ENCODE peak calls at places on chromosomes 2 and 18, in five cellular contexts. A, K, F, C and Q are unnamed samples.
A peak's percentile ranks its signal among the peaks of the same experiment; 100 is the strongest.

GRCh38 chr2:215401896-215402379 is 33.9 kb downstream of the FN1 start:
- DNase-seq in A (no peak), K (no peak), F (no peak), C (no peak), Q (no peak)

GRCh38 chr2:85750509-85751299 is 3.1 kb upstream of the ATOH8 start:
- DNase-seq in A (peak; percentile 38), K (peak; percentile 36), F (peak; percentile 62), C (peak; percentile 27), Q (no peak)

GRCh38 chr2:73890301-73891092 is 2.3 kb upstream of the ACTG2 start:
- DNase-seq in A (no peak), K (no peak), F (no peak), C (no peak), Q (no peak)

GRCh38 chr18:29496276-29496675 is 1319.3 kb upstream of the CDH2 start:
- DNase-seq in A (no peak), K (no peak), F (no peak), C (no peak), Q (no peak)

GRCh38 chr18:58407649-58408407 is 221.1 kb downstream of the ALPK2 start:
- DNase-seq in A (no peak), K (no peak), F (no peak), C (no peak), Q (no peak)

GRCh38 chr2:34670482-34670881 is 1071.4 kb upstream of the FAM98A start:
- DNase-seq in A (no peak), K (no peak), F (no peak), C (no peak), Q (no peak)

GRCh38 chr18:79513381-79514081 is 117.8 kb downstream of the NFATC1 start:
- DNase-seq in A (no peak), K (no peak), F (no peak), C (no peak), Q (no peak)

GRCh38 chr18:78984941-78985784 is 5.5 kb downstream of the SALL3 start:
- DNase-seq in A (no peak), K (peak; percentile 95), F (peak; percentile 77), C (no peak), Q (peak; percentile 84)

GRCh38 chr18:77376043-77376732 is 126.5 kb downstream of the GALR1 start:
- DNase-seq in A (no peak), K (peak; percentile 82), F (no peak), C (no peak), Q (peak; percentile 58)

GRCh38 chr2:96501471-96501874 is 3.7 kb downstream of the NEURL3 start:
- DNase-seq in A (no peak), K (no peak), F (no peak), C (no peak), Q (no peak)

GRCh38 chr18:74499633-74500032 is 3.5 kb downstream of the CNDP2 start:
- DNase-seq in A (peak; percentile 56), K (no peak), F (no peak), C (no peak), Q (no peak)

GRCh38 chr18:68054669-68055068 is 538.1 kb upstream of the DSEL start:
- DNase-seq in A (no peak), K (no peak), F (no peak), C (no peak), Q (no peak)

GRCh38 chr2:126850951-126851350 is 47.7 kb upstream of the TEX51 start:
- DNase-seq in A (no peak), K (peak; percentile 29), F (peak; percentile 54), C (no peak), Q (no peak)